ENCODE peak calls at places on chromosomes 2 and 18, in nine cellular contexts. One of them, this sample, is unnamed.
A peak's percentile ranks its signal among the peaks of the same experiment; 100 is the strongest.

GRCh38 chr2:96895032-96895708 is 25.3 kb upstream of the SEMA4C start:
- ATAC-seq in CD8-positive, alpha-beta T cell: no peak
- ATAC-seq in HepG2: peak; percentile 12
- ATAC-seq in natural killer cell: no peak
- ATAC-seq in pancreas: peak; percentile 57
- ATAC-seq in GM12878: no peak
- ATAC-seq in mucosa of descending colon: peak; percentile 59
- ATAC-seq in WTC11: peak; percentile 8
- ATAC-seq in Panc1: no peak
- ATAC-seq in this sample: no peak

GRCh38 chr2:180647651-180648050 is 332.8 kb upstream of the UBE2E3 start:
- ATAC-seq in CD8-positive, alpha-beta T cell: no peak
- ATAC-seq in HepG2: no peak
- ATAC-seq in natural killer cell: no peak
- ATAC-seq in pancreas: no peak
- ATAC-seq in GM12878: no peak
- ATAC-seq in mucosa of descending colon: no peak
- ATAC-seq in WTC11: no peak
- ATAC-seq in Panc1: no peak
- ATAC-seq in this sample: no peak

GRCh38 chr2:56448999-56449431 is 265.2 kb downstream of the CCDC85A start:
- ATAC-seq in CD8-positive, alpha-beta T cell: no peak
- ATAC-seq in HepG2: peak; percentile 100
- ATAC-seq in natural killer cell: no peak
- ATAC-seq in pancreas: peak; percentile 99
- ATAC-seq in GM12878: no peak
- ATAC-seq in mucosa of descending colon: peak; percentile 91
- ATAC-seq in WTC11: peak; percentile 55
- ATAC-seq in Panc1: no peak
- ATAC-seq in this sample: no peak

GRCh38 chr2:181183878-181184553 is 203.6 kb downstream of the UBE2E3 start:
- ATAC-seq in CD8-positive, alpha-beta T cell: no peak
- ATAC-seq in HepG2: no peak
- ATAC-seq in natural killer cell: no peak
- ATAC-seq in pancreas: no peak
- ATAC-seq in GM12878: peak; percentile 99
- ATAC-seq in mucosa of descending colon: peak; percentile 45
- ATAC-seq in WTC11: no peak
- ATAC-seq in Panc1: no peak
- ATAC-seq in this sample: no peak

GRCh38 chr2:190280565-190281330 is 38.9 kb downstream of the HIBCH start:
- ATAC-seq in CD8-positive, alpha-beta T cell: no peak
- ATAC-seq in HepG2: no peak
- ATAC-seq in natural killer cell: no peak
- ATAC-seq in pancreas: no peak
- ATAC-seq in GM12878: no peak
- ATAC-seq in mucosa of descending colon: no peak
- ATAC-seq in WTC11: no peak
- ATAC-seq in Panc1: no peak
- ATAC-seq in this sample: no peak

GRCh38 chr2:207847807-207848544 is 78.3 kb upstream of the FZD5 start:
- ATAC-seq in CD8-positive, alpha-beta T cell: no peak
- ATAC-seq in HepG2: peak; percentile 83
- ATAC-seq in natural killer cell: peak; percentile 71
- ATAC-seq in pancreas: peak; percentile 85
- ATAC-seq in GM12878: peak; percentile 48
- ATAC-seq in mucosa of descending colon: peak; percentile 90
- ATAC-seq in WTC11: peak; percentile 76
- ATAC-seq in Panc1: peak; percentile 96
- ATAC-seq in this sample: peak; percentile 50

GRCh38 chr2:176134978-176135575 is 5.6 kb downstream of the HOXD8 start:
- ATAC-seq in CD8-positive, alpha-beta T cell: no peak
- ATAC-seq in HepG2: peak; percentile 45
- ATAC-seq in natural killer cell: no peak
- ATAC-seq in pancreas: no peak
- ATAC-seq in GM12878: no peak
- ATAC-seq in mucosa of descending colon: no peak
- ATAC-seq in WTC11: no peak
- ATAC-seq in Panc1: no peak
- ATAC-seq in this sample: no peak

GRCh38 chr2:128654404-128654803 is 335.7 kb upstream of the HS6ST1 start:
- ATAC-seq in CD8-positive, alpha-beta T cell: no peak
- ATAC-seq in HepG2: no peak
- ATAC-seq in natural killer cell: peak; percentile 12
- ATAC-seq in pancreas: no peak
- ATAC-seq in GM12878: peak; percentile 41
- ATAC-seq in mucosa of descending colon: peak; percentile 52
- ATAC-seq in WTC11: no peak
- ATAC-seq in Panc1: no peak
- ATAC-seq in this sample: no peak

GRCh38 chr2:71417300-71418202 is 35.8 kb upstream of the DYSF start:
- ATAC-seq in CD8-positive, alpha-beta T cell: peak; percentile 71
- ATAC-seq in HepG2: no peak
- ATAC-seq in natural killer cell: peak; percentile 59
- ATAC-seq in pancreas: no peak
- ATAC-seq in GM12878: peak; percentile 69
- ATAC-seq in mucosa of descending colon: peak; percentile 51
- ATAC-seq in WTC11: no peak
- ATAC-seq in Panc1: no peak
- ATAC-seq in this sample: no peak

GRCh38 chr2:236940497-236940896 is 145.2 kb upstream of the COPS8 start:
- ATAC-seq in CD8-positive, alpha-beta T cell: no peak
- ATAC-seq in HepG2: no peak
- ATAC-seq in natural killer cell: no peak
- ATAC-seq in pancreas: no peak
- ATAC-seq in GM12878: no peak
- ATAC-seq in mucosa of descending colon: no peak
- ATAC-seq in WTC11: no peak
- ATAC-seq in Panc1: no peak
- ATAC-seq in this sample: no peak

GRCh38 chr2:11375025-11375688 is 30.7 kb upstream of the ROCK2 start:
- ATAC-seq in CD8-positive, alpha-beta T cell: no peak
- ATAC-seq in HepG2: no peak
- ATAC-seq in natural killer cell: no peak
- ATAC-seq in pancreas: no peak
- ATAC-seq in GM12878: no peak
- ATAC-seq in mucosa of descending colon: no peak
- ATAC-seq in WTC11: no peak
- ATAC-seq in Panc1: no peak
- ATAC-seq in this sample: no peak

GRCh38 chr2:99878951-99879350 is 263.4 kb downstream of the AFF3 start:
- ATAC-seq in CD8-positive, alpha-beta T cell: no peak
- ATAC-seq in HepG2: no peak
- ATAC-seq in natural killer cell: no peak
- ATAC-seq in pancreas: no peak
- ATAC-seq in GM12878: no peak
- ATAC-seq in mucosa of descending colon: no peak
- ATAC-seq in WTC11: no peak
- ATAC-seq in Panc1: no peak
- ATAC-seq in this sample: no peak

GRCh38 chr2:205803507-205803906 is 121.2 kb downstream of the NRP2 start:
- ATAC-seq in CD8-positive, alpha-beta T cell: no peak
- ATAC-seq in HepG2: no peak
- ATAC-seq in natural killer cell: no peak
- ATAC-seq in pancreas: no peak
- ATAC-seq in GM12878: no peak
- ATAC-seq in mucosa of descending colon: no peak
- ATAC-seq in WTC11: no peak
- ATAC-seq in Panc1: no peak
- ATAC-seq in this sample: no peak

GRCh38 chr2:39091063-39091462 is 29.8 kb downstream of the SOS1 start:
- ATAC-seq in CD8-positive, alpha-beta T cell: no peak
- ATAC-seq in HepG2: no peak
- ATAC-seq in natural killer cell: no peak
- ATAC-seq in pancreas: no peak
- ATAC-seq in GM12878: no peak
- ATAC-seq in mucosa of descending colon: no peak
- ATAC-seq in WTC11: no peak
- ATAC-seq in Panc1: no peak
- ATAC-seq in this sample: no peak

GRCh38 chr18:42510540-42510939 is 555.5 kb downstream of the PIK3C3 start:
- ATAC-seq in CD8-positive, alpha-beta T cell: no peak
- ATAC-seq in HepG2: no peak
- ATAC-seq in natural killer cell: no peak
- ATAC-seq in pancreas: no peak
- ATAC-seq in GM12878: no peak
- ATAC-seq in mucosa of descending colon: no peak
- ATAC-seq in WTC11: no peak
- ATAC-seq in Panc1: no peak
- ATAC-seq in this sample: no peak

GRCh38 chr2:144237845-144238637 is 281.9 kb downstream of the ZEB2 start:
- ATAC-seq in CD8-positive, alpha-beta T cell: no peak
- ATAC-seq in HepG2: peak; percentile 43
- ATAC-seq in natural killer cell: no peak
- ATAC-seq in pancreas: no peak
- ATAC-seq in GM12878: no peak
- ATAC-seq in mucosa of descending colon: peak; percentile 38
- ATAC-seq in WTC11: no peak
- ATAC-seq in Panc1: no peak
- ATAC-seq in this sample: peak; percentile 74

GRCh38 chr2:78568921-78569320 is 456.6 kb upstream of the REG3G start:
- ATAC-seq in CD8-positive, alpha-beta T cell: no peak
- ATAC-seq in HepG2: no peak
- ATAC-seq in natural killer cell: no peak
- ATAC-seq in pancreas: no peak
- ATAC-seq in GM12878: no peak
- ATAC-seq in mucosa of descending colon: no peak
- ATAC-seq in WTC11: no peak
- ATAC-seq in Panc1: no peak
- ATAC-seq in this sample: no peak

GRCh38 chr2:120758181-120759048 is 22.7 kb downstream of the GLI2 start:
- ATAC-seq in CD8-positive, alpha-beta T cell: no peak
- ATAC-seq in HepG2: peak; percentile 34
- ATAC-seq in natural killer cell: no peak
- ATAC-seq in pancreas: no peak
- ATAC-seq in GM12878: peak; percentile 41
- ATAC-seq in mucosa of descending colon: peak; percentile 66
- ATAC-seq in WTC11: peak; percentile 78
- ATAC-seq in Panc1: peak; percentile 51
- ATAC-seq in this sample: peak; percentile 77

GRCh38 chr2:88885275-88885674 is 193.8 kb downstream of the RPIA start:
- ATAC-seq in CD8-positive, alpha-beta T cell: no peak
- ATAC-seq in HepG2: no peak
- ATAC-seq in natural killer cell: no peak
- ATAC-seq in pancreas: no peak
- ATAC-seq in GM12878: peak; percentile 64
- ATAC-seq in mucosa of descending colon: no peak
- ATAC-seq in WTC11: no peak
- ATAC-seq in Panc1: no peak
- ATAC-seq in this sample: no peak

GRCh38 chr18:10249270-10249669 is 205.2 kb upstream of the APCDD1 start:
- ATAC-seq in CD8-positive, alpha-beta T cell: no peak
- ATAC-seq in HepG2: no peak
- ATAC-seq in natural killer cell: no peak
- ATAC-seq in pancreas: no peak
- ATAC-seq in GM12878: no peak
- ATAC-seq in mucosa of descending colon: no peak
- ATAC-seq in WTC11: peak; percentile 83
- ATAC-seq in Panc1: no peak
- ATAC-seq in this sample: no peak
- TF ChIP-seq CTCF in CD8-positive, alpha-beta T cell: no peak
- TF ChIP-seq CTCF in HepG2: no peak
- TF ChIP-seq CTCF in natural killer cell: no peak
- TF ChIP-seq CTCF in pancreas: no peak
- TF ChIP-seq CTCF in GM12878: no peak
- TF ChIP-seq CTCF in mucosa of descending colon: no peak
- TF ChIP-seq CTCF in WTC11: no peak
- TF ChIP-seq CTCF in Panc1: no peak
- TF ChIP-seq CTCF in this sample: no peak

DNA sequence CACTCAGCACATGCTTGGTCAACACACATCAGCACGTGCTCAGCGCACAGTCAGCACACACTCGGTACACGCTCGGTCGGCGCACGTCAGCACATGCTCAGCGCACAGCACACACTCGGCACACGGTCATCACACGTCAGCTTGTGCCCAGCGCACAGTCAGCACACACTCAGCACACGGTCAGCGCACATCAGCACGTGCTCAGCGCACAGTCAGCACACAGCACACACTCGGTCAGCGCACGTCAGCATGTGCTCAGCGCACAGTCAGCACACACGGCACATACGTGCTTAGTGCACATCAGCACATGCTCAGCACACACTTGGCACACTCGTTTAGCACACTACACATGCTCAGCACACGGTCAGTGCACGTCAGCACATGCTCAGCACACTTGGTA is 49.7 kb upstream of the NFATC1 start:
- ATAC-seq in CD8-positive, alpha-beta T cell: no peak
- ATAC-seq in HepG2: no peak
- ATAC-seq in natural killer cell: no peak
- ATAC-seq in pancreas: no peak
- ATAC-seq in GM12878: no peak
- ATAC-seq in mucosa of descending colon: no peak
- ATAC-seq in WTC11: no peak
- ATAC-seq in Panc1: no peak
- ATAC-seq in this sample: no peak
- TF ChIP-seq CTCF in CD8-positive, alpha-beta T cell: no peak
- TF ChIP-seq CTCF in HepG2: no peak
- TF ChIP-seq CTCF in natural killer cell: no peak
- TF ChIP-seq CTCF in pancreas: no peak
- TF ChIP-seq CTCF in GM12878: no peak
- TF ChIP-seq CTCF in mucosa of descending colon: no peak
- TF ChIP-seq CTCF in WTC11: no peak
- TF ChIP-seq CTCF in Panc1: no peak
- TF ChIP-seq CTCF in this sample: no peak

GRCh38 chr2:195494452-195494851 is 162.6 kb upstream of the SLC39A10 start:
- ATAC-seq in CD8-positive, alpha-beta T cell: no peak
- ATAC-seq in HepG2: no peak
- ATAC-seq in natural killer cell: no peak
- ATAC-seq in pancreas: no peak
- ATAC-seq in GM12878: no peak
- ATAC-seq in mucosa of descending colon: no peak
- ATAC-seq in WTC11: no peak
- ATAC-seq in Panc1: no peak
- ATAC-seq in this sample: no peak
- TF ChIP-seq CTCF in CD8-positive, alpha-beta T cell: no peak
- TF ChIP-seq CTCF in HepG2: no peak
- TF ChIP-seq CTCF in natural killer cell: no peak
- TF ChIP-seq CTCF in pancreas: no peak
- TF ChIP-seq CTCF in GM12878: no peak
- TF ChIP-seq CTCF in mucosa of descending colon: no peak
- TF ChIP-seq CTCF in WTC11: no peak
- TF ChIP-seq CTCF in Panc1: no peak
- TF ChIP-seq CTCF in this sample: no peak

DNA sequence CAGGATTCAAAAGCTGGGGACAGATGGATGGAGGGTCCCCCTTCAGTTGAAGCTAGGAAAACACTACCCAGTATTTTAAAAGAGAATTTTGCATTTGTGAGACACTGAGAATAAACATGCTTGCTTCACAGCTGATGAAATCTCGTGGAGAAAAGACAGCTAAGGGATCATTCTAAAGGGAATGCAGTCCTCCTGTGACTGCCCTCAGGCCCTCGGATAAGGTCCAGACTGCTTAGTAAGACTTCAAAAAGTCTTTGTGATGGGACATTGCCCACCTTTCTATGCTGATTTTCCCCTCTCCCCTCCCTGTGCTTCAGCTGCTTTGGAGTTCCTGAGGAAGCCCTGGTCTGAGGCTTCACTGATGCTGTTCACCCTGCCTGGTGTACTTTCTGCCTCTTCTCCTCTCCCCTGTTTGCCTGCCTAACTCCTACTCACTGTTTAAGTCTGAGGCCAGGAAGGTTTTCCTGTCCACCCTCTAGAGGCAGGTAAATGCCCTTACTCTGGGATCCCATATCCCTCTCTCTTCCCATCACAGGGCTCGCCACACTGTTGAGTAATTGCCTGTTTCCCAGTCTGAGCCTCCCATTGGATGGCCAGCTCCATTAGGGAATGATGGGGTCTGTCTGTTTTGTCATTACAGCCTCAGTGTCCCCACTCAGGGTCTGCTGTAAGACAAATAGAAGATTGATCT is 26.6 kb downstream of the POLE4 start:
- ATAC-seq in CD8-positive, alpha-beta T cell: no peak
- ATAC-seq in HepG2: peak; percentile 39
- ATAC-seq in natural killer cell: no peak
- ATAC-seq in pancreas: no peak
- ATAC-seq in GM12878: no peak
- ATAC-seq in mucosa of descending colon: no peak
- ATAC-seq in WTC11: peak; percentile 98
- ATAC-seq in Panc1: no peak
- ATAC-seq in this sample: no peak
- TF ChIP-seq CTCF in CD8-positive, alpha-beta T cell: no peak
- TF ChIP-seq CTCF in HepG2: no peak
- TF ChIP-seq CTCF in natural killer cell: no peak
- TF ChIP-seq CTCF in pancreas: no peak
- TF ChIP-seq CTCF in GM12878: no peak
- TF ChIP-seq CTCF in mucosa of descending colon: no peak
- TF ChIP-seq CTCF in WTC11: no peak
- TF ChIP-seq CTCF in Panc1: no peak
- TF ChIP-seq CTCF in this sample: no peak